ENCODE peak calls at places on chromosomes 7 and 10, in ten cellular contexts. One of them, this sample, is unnamed.

GRCh38 chr10:44913312-44914079 is 2.4 kb downstream of the TMEM72 start:
- DNase-seq in body of pancreas: no peak
- DNase-seq in left ventricle myocardium inferior: no peak
- DNase-seq in progenitor cell of endocrine pancreas: no peak
- DNase-seq in tibial nerve: no peak
- DNase-seq in endothelial cell: no peak
- DNase-seq in GM10248: no peak
- DNase-seq in PC-9: no peak
- DNase-seq in CD4-positive, alpha-beta T cell: no peak
- DNase-seq in RWPE1: no peak
- DNase-seq in this sample: no peak

GRCh38 chr10:129058664-129059155 is 408.3 kb upstream of the MGMT start:
- DNase-seq in body of pancreas: no peak
- DNase-seq in left ventricle myocardium inferior: no peak
- DNase-seq in progenitor cell of endocrine pancreas: no peak
- DNase-seq in tibial nerve: no peak
- DNase-seq in endothelial cell: no peak
- DNase-seq in GM10248: no peak
- DNase-seq in PC-9: no peak
- DNase-seq in CD4-positive, alpha-beta T cell: no peak
- DNase-seq in RWPE1: no peak
- DNase-seq in this sample: no peak

GRCh38 chr10:111082102-111082975 is 5.5 kb downstream of the ADRA2A start:
- DNase-seq in body of pancreas: no peak
- DNase-seq in left ventricle myocardium inferior: no peak
- DNase-seq in progenitor cell of endocrine pancreas: no peak
- DNase-seq in tibial nerve: no peak
- DNase-seq in endothelial cell: no peak
- DNase-seq in GM10248: no peak
- DNase-seq in PC-9: no peak
- DNase-seq in CD4-positive, alpha-beta T cell: no peak
- DNase-seq in RWPE1: no peak
- DNase-seq in this sample: no peak

GRCh38 chr10:133166828-133167692 is 7.0 kb downstream of the KNDC1 start:
- DNase-seq in body of pancreas: no peak
- DNase-seq in left ventricle myocardium inferior: no peak
- DNase-seq in progenitor cell of endocrine pancreas: no peak
- DNase-seq in tibial nerve: no peak
- DNase-seq in endothelial cell: no peak
- DNase-seq in GM10248: no peak
- DNase-seq in PC-9: no peak
- DNase-seq in CD4-positive, alpha-beta T cell: no peak
- DNase-seq in RWPE1: no peak
- DNase-seq in this sample: no peak

GRCh38 chr10:29947701-29948060 is 111.7 kb downstream of the JCAD start:
- DNase-seq in body of pancreas: peak; percentile 69
- DNase-seq in left ventricle myocardium inferior: no peak
- DNase-seq in progenitor cell of endocrine pancreas: no peak
- DNase-seq in tibial nerve: no peak
- DNase-seq in endothelial cell: no peak
- DNase-seq in GM10248: no peak
- DNase-seq in PC-9: peak; percentile 50
- DNase-seq in CD4-positive, alpha-beta T cell: no peak
- DNase-seq in RWPE1: no peak
- DNase-seq in this sample: peak; percentile 34

GRCh38 chr10:74333174-74333573 is 182.2 kb downstream of the ADK start:
- DNase-seq in body of pancreas: no peak
- DNase-seq in left ventricle myocardium inferior: no peak
- DNase-seq in progenitor cell of endocrine pancreas: no peak
- DNase-seq in tibial nerve: no peak
- DNase-seq in endothelial cell: no peak
- DNase-seq in GM10248: no peak
- DNase-seq in PC-9: no peak
- DNase-seq in CD4-positive, alpha-beta T cell: no peak
- DNase-seq in RWPE1: no peak
- DNase-seq in this sample: no peak

GRCh38 chr10:76899490-76899889 is 738.1 kb downstream of the KCNMA1 start:
- DNase-seq in body of pancreas: no peak
- DNase-seq in left ventricle myocardium inferior: no peak
- DNase-seq in progenitor cell of endocrine pancreas: no peak
- DNase-seq in tibial nerve: no peak
- DNase-seq in endothelial cell: no peak
- DNase-seq in GM10248: no peak
- DNase-seq in PC-9: no peak
- DNase-seq in CD4-positive, alpha-beta T cell: no peak
- DNase-seq in RWPE1: no peak
- DNase-seq in this sample: no peak

GRCh38 chr7:33558961-33559710 is 346.2 kb upstream of the BMPER start:
- DNase-seq in body of pancreas: no peak
- DNase-seq in left ventricle myocardium inferior: no peak
- DNase-seq in progenitor cell of endocrine pancreas: no peak
- DNase-seq in tibial nerve: no peak
- DNase-seq in endothelial cell: no peak
- DNase-seq in GM10248: no peak
- DNase-seq in PC-9: no peak
- DNase-seq in CD4-positive, alpha-beta T cell: no peak
- DNase-seq in RWPE1: no peak
- DNase-seq in this sample: no peak

GRCh38 chr10:44195120-44196007 is 189.5 kb downstream of the CXCL12 start:
- DNase-seq in body of pancreas: peak; percentile 79
- DNase-seq in left ventricle myocardium inferior: peak; percentile 46
- DNase-seq in progenitor cell of endocrine pancreas: no peak
- DNase-seq in tibial nerve: peak; percentile 57
- DNase-seq in endothelial cell: no peak
- DNase-seq in GM10248: no peak
- DNase-seq in PC-9: no peak
- DNase-seq in CD4-positive, alpha-beta T cell: no peak
- DNase-seq in RWPE1: peak; percentile 24
- DNase-seq in this sample: no peak

GRCh38 chr7:107559864-107560263 is 3.9 kb downstream of the COG5 start:
- DNase-seq in body of pancreas: no peak
- DNase-seq in left ventricle myocardium inferior: no peak
- DNase-seq in progenitor cell of endocrine pancreas: no peak
- DNase-seq in tibial nerve: no peak
- DNase-seq in endothelial cell: no peak
- DNase-seq in GM10248: no peak
- DNase-seq in PC-9: no peak
- DNase-seq in CD4-positive, alpha-beta T cell: no peak
- DNase-seq in RWPE1: no peak
- DNase-seq in this sample: no peak

GRCh38 chr7:42167206-42167913 is 69.6 kb downstream of the GLI3 start:
- DNase-seq in body of pancreas: no peak
- DNase-seq in left ventricle myocardium inferior: no peak
- DNase-seq in progenitor cell of endocrine pancreas: no peak
- DNase-seq in tibial nerve: no peak
- DNase-seq in endothelial cell: no peak
- DNase-seq in GM10248: no peak
- DNase-seq in PC-9: no peak
- DNase-seq in CD4-positive, alpha-beta T cell: no peak
- DNase-seq in RWPE1: no peak
- DNase-seq in this sample: no peak

GRCh38 chr7:29306276-29307036 is 111.9 kb downstream of the CHN2 start:
- DNase-seq in body of pancreas: no peak
- DNase-seq in left ventricle myocardium inferior: no peak
- DNase-seq in progenitor cell of endocrine pancreas: no peak
- DNase-seq in tibial nerve: no peak
- DNase-seq in endothelial cell: no peak
- DNase-seq in GM10248: no peak
- DNase-seq in PC-9: no peak
- DNase-seq in CD4-positive, alpha-beta T cell: no peak
- DNase-seq in RWPE1: no peak
- DNase-seq in this sample: no peak

GRCh38 chr7:126483972-126484371 is 768.8 kb downstream of the GRM8 start:
- DNase-seq in body of pancreas: no peak
- DNase-seq in left ventricle myocardium inferior: no peak
- DNase-seq in progenitor cell of endocrine pancreas: no peak
- DNase-seq in tibial nerve: no peak
- DNase-seq in endothelial cell: no peak
- DNase-seq in GM10248: no peak
- DNase-seq in PC-9: no peak
- DNase-seq in CD4-positive, alpha-beta T cell: no peak
- DNase-seq in RWPE1: no peak
- DNase-seq in this sample: no peak

GRCh38 chr7:131424219-131424822 is 96.6 kb downstream of the MKLN1 start:
- DNase-seq in body of pancreas: no peak
- DNase-seq in left ventricle myocardium inferior: no peak
- DNase-seq in progenitor cell of endocrine pancreas: no peak
- DNase-seq in tibial nerve: peak; percentile 46
- DNase-seq in endothelial cell: no peak
- DNase-seq in GM10248: peak; percentile 18
- DNase-seq in PC-9: peak; percentile 43
- DNase-seq in CD4-positive, alpha-beta T cell: no peak
- DNase-seq in RWPE1: peak; percentile 15
- DNase-seq in this sample: no peak

GRCh38 chr10:97937054-97937453 is 87.4 kb downstream of the GOLGA7B start:
- DNase-seq in body of pancreas: no peak
- DNase-seq in left ventricle myocardium inferior: no peak
- DNase-seq in progenitor cell of endocrine pancreas: no peak
- DNase-seq in tibial nerve: no peak
- DNase-seq in endothelial cell: no peak
- DNase-seq in GM10248: no peak
- DNase-seq in PC-9: no peak
- DNase-seq in CD4-positive, alpha-beta T cell: no peak
- DNase-seq in RWPE1: no peak
- DNase-seq in this sample: no peak

GRCh38 chr7:34982371-34983019 is 54.8 kb downstream of the DPY19L1 start:
- DNase-seq in body of pancreas: no peak
- DNase-seq in left ventricle myocardium inferior: no peak
- DNase-seq in progenitor cell of endocrine pancreas: no peak
- DNase-seq in tibial nerve: no peak
- DNase-seq in endothelial cell: no peak
- DNase-seq in GM10248: no peak
- DNase-seq in PC-9: no peak
- DNase-seq in CD4-positive, alpha-beta T cell: no peak
- DNase-seq in RWPE1: no peak
- DNase-seq in this sample: no peak
- TF ChIP-seq CTCF in body of pancreas: no peak
- TF ChIP-seq CTCF in left ventricle myocardium inferior: no peak
- TF ChIP-seq CTCF in progenitor cell of endocrine pancreas: no peak
- TF ChIP-seq CTCF in tibial nerve: no peak
- TF ChIP-seq CTCF in endothelial cell: no peak
- TF ChIP-seq CTCF in GM10248: no peak
- TF ChIP-seq CTCF in PC-9: no peak
- TF ChIP-seq CTCF in CD4-positive, alpha-beta T cell: no peak
- TF ChIP-seq CTCF in RWPE1: no peak
- TF ChIP-seq CTCF in this sample: no peak

DNA sequence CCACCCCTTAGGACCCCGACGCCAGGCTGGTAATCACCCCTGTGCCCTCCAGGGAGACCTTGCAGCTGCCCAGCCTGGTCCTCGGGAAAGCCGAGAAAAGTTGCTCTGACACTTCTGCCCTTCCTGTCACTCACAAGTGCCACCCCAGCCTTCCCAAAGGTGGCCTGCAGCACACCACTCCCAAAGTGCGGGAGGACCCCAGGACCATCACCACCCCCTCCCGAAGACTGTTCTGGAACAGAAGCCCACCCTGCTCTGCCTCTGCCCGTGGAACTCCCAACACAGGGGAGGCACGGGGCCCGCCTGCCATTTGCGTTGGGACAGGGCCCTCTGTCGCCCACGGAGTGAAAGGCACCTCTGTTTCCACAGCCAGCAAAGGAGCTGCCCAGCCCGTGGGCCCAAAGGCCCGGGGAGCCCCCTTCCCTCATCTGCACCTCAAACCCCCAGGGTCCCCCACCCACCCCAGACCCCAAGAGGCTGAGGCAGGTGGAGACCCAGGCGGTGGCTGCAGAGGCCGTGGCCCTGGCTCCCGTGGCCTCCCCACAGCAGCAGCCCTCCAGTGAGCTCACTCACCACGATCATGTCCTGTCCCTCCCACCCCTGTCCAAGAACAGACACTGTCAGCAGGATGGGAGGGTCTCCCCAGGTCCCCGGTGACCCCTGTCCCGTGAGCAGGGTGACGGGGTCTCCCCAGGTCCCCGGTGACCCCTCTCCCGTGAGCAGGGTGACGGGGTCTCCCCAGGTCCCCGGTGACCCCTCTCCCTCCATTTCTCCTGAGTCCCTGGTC is 47.8 kb upstream of the PPP2R2D start:
- DNase-seq in body of pancreas: no peak
- DNase-seq in left ventricle myocardium inferior: no peak
- DNase-seq in progenitor cell of endocrine pancreas: no peak
- DNase-seq in tibial nerve: no peak
- DNase-seq in endothelial cell: no peak
- DNase-seq in GM10248: no peak
- DNase-seq in PC-9: no peak
- DNase-seq in CD4-positive, alpha-beta T cell: no peak
- DNase-seq in RWPE1: no peak
- DNase-seq in this sample: no peak
- TF ChIP-seq CTCF in body of pancreas: no peak
- TF ChIP-seq CTCF in left ventricle myocardium inferior: no peak
- TF ChIP-seq CTCF in progenitor cell of endocrine pancreas: no peak
- TF ChIP-seq CTCF in tibial nerve: no peak
- TF ChIP-seq CTCF in endothelial cell: no peak
- TF ChIP-seq CTCF in GM10248: no peak
- TF ChIP-seq CTCF in PC-9: no peak
- TF ChIP-seq CTCF in CD4-positive, alpha-beta T cell: no peak
- TF ChIP-seq CTCF in RWPE1: no peak
- TF ChIP-seq CTCF in this sample: no peak

DNA sequence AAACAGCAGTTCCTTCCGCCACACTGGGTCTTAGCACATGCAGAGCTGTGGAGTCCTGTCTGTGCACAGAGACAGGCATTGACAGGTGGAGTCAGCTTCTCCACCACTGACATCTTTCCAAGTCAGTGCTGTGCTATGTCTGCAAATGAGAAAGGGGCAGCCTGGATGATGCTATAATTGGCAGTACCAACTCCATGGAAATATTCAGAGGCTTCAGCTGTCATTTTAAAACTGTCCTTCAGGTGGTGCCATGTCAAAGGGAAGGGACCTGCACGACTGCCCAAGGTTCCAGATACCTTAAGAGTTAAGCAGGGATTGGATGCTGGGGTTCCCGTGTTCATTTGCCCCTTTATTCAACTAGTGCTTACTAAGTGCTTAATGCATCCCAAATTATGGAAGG is 258.0 kb upstream of the PRKCQ start:
- DNase-seq in body of pancreas: no peak
- DNase-seq in left ventricle myocardium inferior: no peak
- DNase-seq in progenitor cell of endocrine pancreas: no peak
- DNase-seq in tibial nerve: no peak
- DNase-seq in endothelial cell: peak; percentile 6
- DNase-seq in GM10248: no peak
- DNase-seq in PC-9: no peak
- DNase-seq in CD4-positive, alpha-beta T cell: no peak
- DNase-seq in RWPE1: no peak
- DNase-seq in this sample: peak; percentile 6
- TF ChIP-seq CTCF in body of pancreas: no peak
- TF ChIP-seq CTCF in left ventricle myocardium inferior: peak; percentile 29
- TF ChIP-seq CTCF in progenitor cell of endocrine pancreas: peak; percentile 25
- TF ChIP-seq CTCF in tibial nerve: peak; percentile 9
- TF ChIP-seq CTCF in endothelial cell: peak; percentile 19
- TF ChIP-seq CTCF in GM10248: peak; percentile 42
- TF ChIP-seq CTCF in PC-9: no peak
- TF ChIP-seq CTCF in CD4-positive, alpha-beta T cell: no peak
- TF ChIP-seq CTCF in RWPE1: peak; percentile 14
- TF ChIP-seq CTCF in this sample: no peak

DNA sequence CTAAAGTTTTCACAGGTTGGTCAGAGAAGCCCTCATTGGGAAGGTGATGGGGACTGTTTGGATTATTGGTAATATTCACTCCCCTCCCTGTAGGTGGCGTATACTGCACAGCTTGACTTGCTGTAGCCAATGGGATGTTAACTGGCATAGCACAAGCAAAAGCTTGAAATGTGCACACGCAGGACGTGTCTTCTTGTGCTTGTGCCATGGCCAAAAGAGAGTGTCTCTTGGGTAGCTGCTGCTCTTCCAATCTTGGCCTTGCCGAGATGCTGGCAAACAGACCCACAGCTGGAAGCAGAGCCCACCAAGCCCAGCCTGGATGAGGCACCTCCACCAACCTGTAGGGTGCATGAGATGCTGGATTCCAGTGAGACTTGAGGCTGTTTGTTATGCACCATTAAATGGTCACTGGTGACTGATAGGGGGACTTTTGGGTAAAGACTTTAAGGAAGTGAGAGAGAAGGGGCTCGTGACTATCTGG is 266.0 kb downstream of the GRID1 start:
- DNase-seq in body of pancreas: no peak
- DNase-seq in left ventricle myocardium inferior: no peak
- DNase-seq in progenitor cell of endocrine pancreas: no peak
- DNase-seq in tibial nerve: no peak
- DNase-seq in endothelial cell: peak; percentile 24
- DNase-seq in GM10248: peak; percentile 45
- DNase-seq in PC-9: no peak
- DNase-seq in CD4-positive, alpha-beta T cell: no peak
- DNase-seq in RWPE1: peak; percentile 60
- DNase-seq in this sample: peak; percentile 10
- TF ChIP-seq CTCF in body of pancreas: no peak
- TF ChIP-seq CTCF in left ventricle myocardium inferior: peak; percentile 50
- TF ChIP-seq CTCF in progenitor cell of endocrine pancreas: peak; percentile 55
- TF ChIP-seq CTCF in tibial nerve: no peak
- TF ChIP-seq CTCF in endothelial cell: peak; percentile 71
- TF ChIP-seq CTCF in GM10248: peak; percentile 47
- TF ChIP-seq CTCF in PC-9: peak; percentile 50
- TF ChIP-seq CTCF in CD4-positive, alpha-beta T cell: peak; percentile 15
- TF ChIP-seq CTCF in RWPE1: peak; percentile 27
- TF ChIP-seq CTCF in this sample: peak; percentile 31

This sample was measured in Calu3.